ENCODE peak calls at places on chromosomes 13 and 19, in nine cellular contexts. I, J, R, K, Q, A, O, D and P are unnamed samples.

GRCh38 chr19:1752009-1752756 is 1.1 kb upstream of the ONECUT3 start:
- DNase-seq in I (no peak), J (no peak), R (no peak), K (no peak), Q (no peak), A (no peak), O (no peak), D (no peak), P (no peak)

GRCh38 chr13:36275190-36276002 is 22.2 kb downstream of the CCDC169 start:
- DNase-seq in I (peak), J (peak), R (no peak), K (peak), Q (peak), A (peak), O (no peak), D (peak), P (peak)

GRCh38 chr19:54168174-54168917 is 4.6 kb downstream of the TMC4 start:
- DNase-seq in I (peak), J (peak), R (peak), K (peak), Q (peak), A (peak), O (peak), D (peak), P (peak)

GRCh38 chr19:42092350-42092749 is 16.4 kb downstream of the ZNF574 start:
- DNase-seq in I (peak), J (peak), R (peak), K (peak), Q (no peak), A (no peak), O (peak), D (peak), P (peak)

GRCh38 chr13:57739089-57739488 is 107.5 kb downstream of the PCDH17 start:
- DNase-seq in I (no peak), J (no peak), R (no peak), K (no peak), Q (no peak), A (no peak), O (no peak), D (peak), P (no peak)

GRCh38 chr13:110433014-110433413 is 125.9 kb downstream of the COL4A2 start:
- DNase-seq in I (no peak), J (no peak), R (no peak), K (no peak), Q (no peak), A (no peak), O (no peak), D (peak), P (no peak)

GRCh38 chr19:29285187-29285687 is 72.3 kb upstream of the UQCRFS1 start:
- DNase-seq in I (no peak), J (no peak), R (no peak), K (no peak), Q (no peak), A (no peak), O (no peak), D (no peak), P (no peak)

GRCh38 chr19:23255700-23256099 is 5.5 kb upstream of the ZNF724 start:
- DNase-seq in I (no peak), J (no peak), R (no peak), K (no peak), Q (no peak), A (no peak), O (no peak), D (no peak), P (no peak)

GRCh38 chr19:16877581-16877980 is 11.2 kb upstream of the F2RL3 start:
- DNase-seq in I (no peak), J (no peak), R (peak), K (no peak), Q (peak), A (no peak), O (no peak), D (no peak), P (no peak)

GRCh38 chr19:8552810-8553209 is 24.4 kb downstream of the MYO1F start:
- DNase-seq in I (no peak), J (no peak), R (peak), K (peak), Q (peak), A (no peak), O (peak), D (no peak), P (peak)

GRCh38 chr13:106610511-106610910 is 42.6 kb upstream of the ARGLU1 start:
- DNase-seq in I (no peak), J (no peak), R (peak), K (peak), Q (peak), A (peak), O (no peak), D (no peak), P (no peak)

GRCh38 chr13:97018029-97018819 is 23.9 kb upstream of the OXGR1 start:
- DNase-seq in I (peak), J (peak), R (peak), K (peak), Q (peak), A (peak), O (peak), D (peak), P (peak)

GRCh38 chr19:5719274-5719960 is 529 bp downstream of the LONP1 start:
- DNase-seq in I (peak), J (no peak), R (peak), K (no peak), Q (peak), A (peak), O (no peak), D (peak), P (no peak)

GRCh38 chr19:3653865-3654513 is 27.4 kb upstream of the CACTIN start:
- DNase-seq in I (no peak), J (no peak), R (no peak), K (no peak), Q (no peak), A (no peak), O (no peak), D (no peak), P (peak)
- H3K9ac ChIP-seq in I (no peak), J (no peak), R (no peak), K (no peak), Q (no peak), A (no peak), O (no peak), D (no peak), P (no peak)

DNA sequence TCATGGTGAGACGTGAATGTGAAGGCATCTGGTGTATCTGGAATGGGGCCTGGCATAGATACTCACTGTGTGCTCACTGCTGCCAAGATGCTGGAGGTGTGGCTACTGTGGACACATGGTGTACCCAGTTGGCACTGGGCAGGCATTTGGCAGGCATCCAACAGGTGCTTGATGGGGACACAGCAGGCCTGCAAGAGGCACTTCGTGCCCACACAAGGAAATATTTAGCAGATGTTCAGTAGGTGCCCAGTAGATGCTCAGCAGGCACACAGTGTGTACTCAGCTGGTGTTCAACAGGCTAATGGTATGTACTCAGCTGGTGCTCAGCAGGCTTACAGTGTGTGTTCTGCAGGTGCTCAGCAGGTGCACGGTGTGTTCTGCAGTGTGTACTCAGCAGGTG is 14.2 kb downstream of the CRTC1 start:
- DNase-seq in I (no peak), J (peak), R (no peak), K (peak), Q (no peak), A (no peak), O (no peak), D (no peak), P (no peak)
- H3K9ac ChIP-seq in I (no peak), J (no peak), R (no peak), K (no peak), Q (no peak), A (no peak), O (no peak), D (no peak), P (no peak)

GRCh38 chr19:30896551-30896950 is 452.7 kb downstream of the TSHZ3 start:
- DNase-seq in I (no peak), J (no peak), R (no peak), K (no peak), Q (no peak), A (no peak), O (peak), D (no peak), P (no peak)
- H3K9ac ChIP-seq in I (no peak), J (no peak), R (no peak), K (no peak), Q (no peak), A (no peak), O (no peak), D (no peak), P (no peak)

GRCh38 chr13:99298056-99298455 is 9.1 kb downstream of the GPR183 start:
- DNase-seq in I (no peak), J (no peak), R (no peak), K (no peak), Q (no peak), A (no peak), O (no peak), D (no peak), P (no peak)

GRCh38 chr13:99297330-99297729 is 9.9 kb downstream of the GPR183 start:
- DNase-seq in I (no peak), J (no peak), R (no peak), K (no peak), Q (peak), A (no peak), O (no peak), D (no peak), P (no peak)

GRCh38 chr13:99294198-99294597 is 13.0 kb downstream of the GPR183 start:
- DNase-seq in I (no peak), J (no peak), R (no peak), K (no peak), Q (no peak), A (no peak), O (no peak), D (no peak), P (no peak)

GRCh38 chr13:99295488-99296252 is 11.5 kb downstream of the GPR183 start:
- DNase-seq in I (no peak), J (no peak), R (no peak), K (no peak), Q (no peak), A (no peak), O (no peak), D (no peak), P (no peak)

DNA sequence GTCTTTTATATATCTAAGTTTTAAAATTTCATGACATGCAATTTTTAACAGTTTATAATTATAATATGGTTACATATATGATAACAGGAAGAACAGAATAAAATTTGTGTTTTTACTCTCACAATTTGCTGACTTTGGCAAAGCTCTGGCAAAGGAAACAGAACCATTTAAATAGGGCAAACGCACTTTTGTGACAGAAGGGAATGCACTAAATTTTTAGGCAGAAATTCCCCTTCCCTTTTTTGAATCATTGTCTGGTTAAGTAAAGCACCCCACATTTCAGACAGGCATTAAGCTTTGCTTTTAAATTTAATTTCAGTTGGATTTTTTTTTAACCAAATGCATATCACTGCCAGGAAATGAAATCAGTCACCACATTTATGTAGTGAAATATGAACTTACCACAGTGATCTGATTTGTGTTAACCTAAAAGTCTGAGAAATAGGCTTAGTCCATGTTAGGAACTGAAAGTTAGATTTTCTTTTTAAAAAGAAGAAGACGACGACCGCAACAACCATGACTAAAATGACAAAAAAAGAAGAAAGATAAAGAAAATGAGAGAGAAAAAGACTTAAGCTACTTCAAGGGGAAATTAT is 10.8 kb downstream of the GPR183 start:
- DNase-seq in I (no peak), J (no peak), R (no peak), K (no peak), Q (peak), A (peak), O (no peak), D (no peak), P (no peak)
- H3K9ac ChIP-seq in I (no peak), J (no peak), R (no peak), K (no peak), Q (no peak), A (no peak), O (no peak), D (no peak), P (no peak)